ENCODE peak calls at places on chromosomes 1 and 21, in ten cellular contexts. M is RWPE1, S is activated T-cell treated with anti-CD3 and anti-CD28 coated beads for 1 hour, P is esophagus squamous epithelium, U is fibroblast of pulmonary artery, F is H7, K is Right ventricle myocardium superior, T is DMS153, O is caudate nucleus, W is T-helper 9 cell. C is an unnamed sample.

GRCh38 chr1:26181586-26182371 is 4.5 kb downstream of the CNKSR1 start:
- DNase-seq in U (no peak), O (no peak), S (no peak), M (peak; percentile 90), K (no peak), F (no peak), T (no peak), P (no peak), W (no peak), C (no peak)

GRCh38 chr1:227901239-227901905 is 46.4 kb downstream of the WNT9A start:
- DNase-seq in S (no peak), F (no peak), U (no peak), T (no peak), O (no peak), W (no peak), M (no peak), K (peak; percentile 27), P (no peak), C (no peak)

GRCh38 chr1:19310720-19311502 is 1.0 kb downstream of the AKR7A2 start:
- DNase-seq in U (no peak), K (no peak), M (no peak), W (no peak), P (no peak), O (no peak), F (peak; percentile 42), T (no peak), S (no peak), C (no peak)

GRCh38 chr1:8541961-8542521 is 224.1 kb downstream of the SLC45A1 start:
- DNase-seq in W (no peak), M (no peak), S (no peak), K (no peak), F (no peak), T (no peak), P (no peak), U (peak; percentile 79), O (no peak), C (no peak)

GRCh38 chr1:230825061-230825803 is 43.1 kb downstream of the C1orf198 start:
- DNase-seq in W (no peak), M (peak; percentile 63), U (peak; percentile 70), S (no peak), K (no peak), T (peak; percentile 30), P (no peak), O (no peak), F (no peak), C (no peak)

GRCh38 chr1:231613419-231614349 is 12.9 kb upstream of the DISC1 start:
- DNase-seq in O (no peak), W (no peak), T (no peak), F (no peak), M (no peak), K (no peak), S (no peak), U (no peak), P (no peak), C (no peak)

GRCh38 chr1:208848854-208849253 is 604.7 kb upstream of the PLXNA2 start:
- DNase-seq in M (no peak), F (no peak), P (no peak), U (no peak), W (no peak), K (no peak), O (no peak), T (no peak), S (no peak), C (no peak)

GRCh38 chr1:93695411-93696005 is 13.9 kb upstream of the BCAR3 start:
- DNase-seq in P (no peak), S (no peak), W (no peak), T (no peak), O (no peak), U (no peak), M (no peak), F (no peak), K (no peak), C (no peak)

GRCh38 chr1:8155528-8156186 is 129.5 kb upstream of the ERRFI1 start:
- DNase-seq in F (peak; percentile 65), T (no peak), O (no peak), M (peak; percentile 55), P (no peak), K (no peak), U (peak; percentile 73), W (no peak), S (no peak), C (no peak)

GRCh38 chr1:11858968-11859871 is 475 bp upstream of the NPPB start:
- DNase-seq in P (no peak), W (peak; percentile 59), O (no peak), T (no peak), M (peak; percentile 73), S (peak; percentile 61), F (peak; percentile 95), K (peak; percentile 78), U (peak; percentile 74), C (peak; percentile 73)

GRCh38 chr1:184905601-184906322 is 68.5 kb downstream of the NIBAN1 start:
- DNase-seq in F (no peak), M (no peak), T (peak; percentile 97), S (no peak), W (no peak), U (peak; percentile 40), O (no peak), K (no peak), P (no peak), C (no peak)

GRCh38 chr1:115828101-115829022 is 12.6 kb downstream of the NHLH2 start:
- DNase-seq in M (no peak), W (no peak), F (peak; percentile 92), P (no peak), U (peak; percentile 58), S (no peak), T (peak; percentile 4), O (peak; percentile 7), K (peak; percentile 51), C (peak; percentile 32)

GRCh38 chr1:175968486-175969182 is 225.2 kb upstream of the TNR start:
- DNase-seq in P (no peak), M (no peak), O (no peak), F (no peak), K (no peak), W (no peak), U (no peak), S (no peak), T (no peak), C (no peak)

GRCh38 chr1:11701551-11701961 is 10.0 kb downstream of the DRAXIN start:
- DNase-seq in W (no peak), P (no peak), F (peak; percentile 62), O (peak; percentile 66), S (no peak), U (no peak), K (no peak), M (no peak), T (no peak), C (no peak)

GRCh38 chr21:18522181-18522771 is 118.7 kb upstream of the TMPRSS15 start:
- DNase-seq in P (no peak), U (peak; percentile 1), F (no peak), O (no peak), S (no peak), W (no peak), K (no peak), M (no peak), T (no peak), C (no peak)

GRCh38 chr1:150976401-150976821 is 1.8 kb upstream of the CERS2 start:
- DNase-seq in M (no peak), U (no peak), O (no peak), K (no peak), W (no peak), S (no peak), P (no peak), F (peak; percentile 80), T (no peak), C (no peak)

GRCh38 chr1:157932082-157932481 is 61.4 kb upstream of the KIRREL1 start:
- DNase-seq in P (no peak), W (no peak), K (no peak), S (no peak), F (no peak), M (peak; percentile 49), O (no peak), U (peak; percentile 54), T (no peak), C (no peak)

GRCh38 chr1:160904783-160905616 is 20.0 kb upstream of the ITLN1 start:
- DNase-seq in O (no peak), M (no peak), S (no peak), W (no peak), U (peak; percentile 69), T (no peak), P (no peak), F (no peak), K (no peak), C (no peak)

GRCh38 chr1:91732291-91732953 is 153.5 kb downstream of the TGFBR3 start:
- DNase-seq in F (no peak), W (no peak), U (peak; percentile 40), P (no peak), K (no peak), M (peak; percentile 67), S (no peak), T (no peak), O (no peak), C (no peak)

GRCh38 chr1:233459968-233460367 is 132.4 kb downstream of the MAP3K21 start:
- DNase-seq in F (peak; percentile 39), M (no peak), U (no peak), W (no peak), S (no peak), K (no peak), O (no peak), T (no peak), P (no peak), C (no peak)

GRCh38 chr1:93735722-93736121 is 54.1 kb upstream of the BCAR3 start:
- DNase-seq in U (peak; percentile 76), O (no peak), M (peak; percentile 46), T (no peak), W (no peak), K (no peak), F (no peak), S (no peak), P (no peak), C (no peak)

GRCh38 chr1:229147086-229147485 is 123.8 kb upstream of the RAB4A start:
- DNase-seq in W (no peak), M (no peak), U (no peak), S (no peak), P (no peak), O (no peak), K (no peak), F (peak; percentile 49), T (no peak), C (no peak)

GRCh38 chr1:55276671-55277376 is 61.7 kb upstream of the USP24 start:
- DNase-seq in F (no peak), K (peak; percentile 65), T (no peak), U (no peak), S (no peak), O (no peak), M (no peak), W (no peak), P (no peak), C (no peak)

GRCh38 chr1:52567943-52568342 is 15.1 kb upstream of the TUT4 start:
- DNase-seq in K (no peak), T (no peak), W (no peak), S (no peak), U (peak; percentile 21), P (no peak), O (no peak), M (no peak), F (peak; percentile 19), C (peak; percentile 44)

GRCh38 chr1:47761201-47761930 is 235.8 kb downstream of the TRABD2B start:
- DNase-seq in U (no peak), P (no peak), K (no peak), T (no peak), M (no peak), S (no peak), W (no peak), O (no peak), F (peak; percentile 16), C (no peak)

GRCh38 chr1:97634758-97635157 is 286.1 kb downstream of the DPYD start:
- DNase-seq in F (no peak), O (no peak), P (no peak), U (no peak), M (no peak), W (no peak), K (no peak), T (peak; percentile 6), S (no peak), C (no peak)

GRCh38 chr1:200302893-200303250 is 107.0 kb downstream of the ZNF281 start:
- DNase-seq in W (no peak), P (no peak), U (no peak), K (no peak), F (peak; percentile 33), T (no peak), M (no peak), S (no peak), O (peak; percentile 42), C (no peak)

GRCh38 chr21:41966872-41967621 is 13.2 kb upstream of the C2CD2 start:
- DNase-seq in P (no peak), K (peak; percentile 6), M (no peak), U (no peak), F (peak; percentile 39), W (no peak), O (no peak), S (no peak), T (no peak), C (no peak)